ENCODE peak calls at places on chromosomes 7 and 10, in seven cellular contexts. One of them, this sample, is unnamed.

GRCh38 chr7:54719974-54720373 is 39.0 kb downstream of the SEC61G start:
- DNase-seq in WTC11: no peak
- DNase-seq in mucosa of descending colon: no peak
- DNase-seq in cardiac fibroblast: no peak
- DNase-seq in LNCaP clone FGC: no peak
- DNase-seq in stimulated activated CD8-positive, alpha-beta memory T cell treated with anti-CD3 and anti-CD28 coated beads, Interleukin-12 subunit alpha, Interleukin-12 subunit beta, amount 100 ng/mL, for 4 hours: no peak
- DNase-seq in activated CD8-positive, alpha-beta memory T cell treated with anti-CD3 and anti-CD28 coated beads for 4 hours: no peak
- DNase-seq in this sample: no peak

GRCh38 chr10:31757374-31757773 is 171.3 kb downstream of the ARHGAP12 start:
- DNase-seq in WTC11: no peak
- DNase-seq in mucosa of descending colon: peak; percentile 40
- DNase-seq in cardiac fibroblast: no peak
- DNase-seq in LNCaP clone FGC: no peak
- DNase-seq in stimulated activated CD8-positive, alpha-beta memory T cell treated with anti-CD3 and anti-CD28 coated beads, Interleukin-12 subunit alpha, Interleukin-12 subunit beta, amount 100 ng/mL, for 4 hours: no peak
- DNase-seq in activated CD8-positive, alpha-beta memory T cell treated with anti-CD3 and anti-CD28 coated beads for 4 hours: no peak
- DNase-seq in this sample: no peak

GRCh38 chr7:78768859-78769258 is 684.6 kb downstream of the MAGI2 start:
- DNase-seq in WTC11: no peak
- DNase-seq in mucosa of descending colon: no peak
- DNase-seq in cardiac fibroblast: peak; percentile 1
- DNase-seq in LNCaP clone FGC: no peak
- DNase-seq in stimulated activated CD8-positive, alpha-beta memory T cell treated with anti-CD3 and anti-CD28 coated beads, Interleukin-12 subunit alpha, Interleukin-12 subunit beta, amount 100 ng/mL, for 4 hours: no peak
- DNase-seq in activated CD8-positive, alpha-beta memory T cell treated with anti-CD3 and anti-CD28 coated beads for 4 hours: no peak
- DNase-seq in this sample: peak; percentile 17

GRCh38 chr10:29634764-29635625 is at the start of gene SVIL:
- DNase-seq in WTC11: peak; percentile 24
- DNase-seq in mucosa of descending colon: peak; percentile 63
- DNase-seq in cardiac fibroblast: peak; percentile 90
- DNase-seq in LNCaP clone FGC: no peak
- DNase-seq in stimulated activated CD8-positive, alpha-beta memory T cell treated with anti-CD3 and anti-CD28 coated beads, Interleukin-12 subunit alpha, Interleukin-12 subunit beta, amount 100 ng/mL, for 4 hours: no peak
- DNase-seq in activated CD8-positive, alpha-beta memory T cell treated with anti-CD3 and anti-CD28 coated beads for 4 hours: no peak
- DNase-seq in this sample: no peak

GRCh38 chr7:28955356-28955722 is 2.8 kb downstream of the TRIL start:
- DNase-seq in WTC11: no peak
- DNase-seq in mucosa of descending colon: no peak
- DNase-seq in cardiac fibroblast: no peak
- DNase-seq in LNCaP clone FGC: no peak
- DNase-seq in stimulated activated CD8-positive, alpha-beta memory T cell treated with anti-CD3 and anti-CD28 coated beads, Interleukin-12 subunit alpha, Interleukin-12 subunit beta, amount 100 ng/mL, for 4 hours: no peak
- DNase-seq in activated CD8-positive, alpha-beta memory T cell treated with anti-CD3 and anti-CD28 coated beads for 4 hours: no peak
- DNase-seq in this sample: no peak

GRCh38 chr7:19747740-19748339 is 25.6 kb downstream of the TMEM196 start:
- DNase-seq in WTC11: no peak
- DNase-seq in mucosa of descending colon: no peak
- DNase-seq in cardiac fibroblast: peak; percentile 63
- DNase-seq in LNCaP clone FGC: peak; percentile 25
- DNase-seq in stimulated activated CD8-positive, alpha-beta memory T cell treated with anti-CD3 and anti-CD28 coated beads, Interleukin-12 subunit alpha, Interleukin-12 subunit beta, amount 100 ng/mL, for 4 hours: no peak
- DNase-seq in activated CD8-positive, alpha-beta memory T cell treated with anti-CD3 and anti-CD28 coated beads for 4 hours: no peak
- DNase-seq in this sample: no peak

GRCh38 chr10:71006497-71006896 is 118.1 kb upstream of the PCBD1 start:
- DNase-seq in WTC11: no peak
- DNase-seq in mucosa of descending colon: no peak
- DNase-seq in cardiac fibroblast: no peak
- DNase-seq in LNCaP clone FGC: no peak
- DNase-seq in stimulated activated CD8-positive, alpha-beta memory T cell treated with anti-CD3 and anti-CD28 coated beads, Interleukin-12 subunit alpha, Interleukin-12 subunit beta, amount 100 ng/mL, for 4 hours: no peak
- DNase-seq in activated CD8-positive, alpha-beta memory T cell treated with anti-CD3 and anti-CD28 coated beads for 4 hours: no peak
- DNase-seq in this sample: peak; percentile 46

GRCh38 chr7:1863091-1863900 is 193.2 kb downstream of the ELFN1 start:
- DNase-seq in WTC11: no peak
- DNase-seq in mucosa of descending colon: no peak
- DNase-seq in cardiac fibroblast: no peak
- DNase-seq in LNCaP clone FGC: no peak
- DNase-seq in stimulated activated CD8-positive, alpha-beta memory T cell treated with anti-CD3 and anti-CD28 coated beads, Interleukin-12 subunit alpha, Interleukin-12 subunit beta, amount 100 ng/mL, for 4 hours: no peak
- DNase-seq in activated CD8-positive, alpha-beta memory T cell treated with anti-CD3 and anti-CD28 coated beads for 4 hours: no peak
- DNase-seq in this sample: no peak

GRCh38 chr10:124721295-124722052 is 22.7 kb downstream of the FAM53B start:
- DNase-seq in WTC11: no peak
- DNase-seq in mucosa of descending colon: peak; percentile 48
- DNase-seq in cardiac fibroblast: peak; percentile 56
- DNase-seq in LNCaP clone FGC: no peak
- DNase-seq in stimulated activated CD8-positive, alpha-beta memory T cell treated with anti-CD3 and anti-CD28 coated beads, Interleukin-12 subunit alpha, Interleukin-12 subunit beta, amount 100 ng/mL, for 4 hours: no peak
- DNase-seq in activated CD8-positive, alpha-beta memory T cell treated with anti-CD3 and anti-CD28 coated beads for 4 hours: no peak
- DNase-seq in this sample: no peak

GRCh38 chr7:47651355-47652317 is 69.7 kb upstream of the TNS3 start:
- DNase-seq in WTC11: no peak
- DNase-seq in mucosa of descending colon: no peak
- DNase-seq in cardiac fibroblast: peak; percentile 99
- DNase-seq in LNCaP clone FGC: no peak
- DNase-seq in stimulated activated CD8-positive, alpha-beta memory T cell treated with anti-CD3 and anti-CD28 coated beads, Interleukin-12 subunit alpha, Interleukin-12 subunit beta, amount 100 ng/mL, for 4 hours: no peak
- DNase-seq in activated CD8-positive, alpha-beta memory T cell treated with anti-CD3 and anti-CD28 coated beads for 4 hours: no peak
- DNase-seq in this sample: no peak

GRCh38 chr7:5494683-5495561 is 71.3 kb upstream of the TNRC18 start:
- DNase-seq in WTC11: peak; percentile 88
- DNase-seq in mucosa of descending colon: peak; percentile 85
- DNase-seq in cardiac fibroblast: peak; percentile 78
- DNase-seq in LNCaP clone FGC: no peak
- DNase-seq in stimulated activated CD8-positive, alpha-beta memory T cell treated with anti-CD3 and anti-CD28 coated beads, Interleukin-12 subunit alpha, Interleukin-12 subunit beta, amount 100 ng/mL, for 4 hours: peak; percentile 57
- DNase-seq in activated CD8-positive, alpha-beta memory T cell treated with anti-CD3 and anti-CD28 coated beads for 4 hours: peak; percentile 55
- DNase-seq in this sample: peak; percentile 90

GRCh38 chr7:4634166-4634565 is 47.9 kb upstream of the FOXK1 start:
- DNase-seq in WTC11: no peak
- DNase-seq in mucosa of descending colon: no peak
- DNase-seq in cardiac fibroblast: peak; percentile 91
- DNase-seq in LNCaP clone FGC: no peak
- DNase-seq in stimulated activated CD8-positive, alpha-beta memory T cell treated with anti-CD3 and anti-CD28 coated beads, Interleukin-12 subunit alpha, Interleukin-12 subunit beta, amount 100 ng/mL, for 4 hours: no peak
- DNase-seq in activated CD8-positive, alpha-beta memory T cell treated with anti-CD3 and anti-CD28 coated beads for 4 hours: no peak
- DNase-seq in this sample: no peak

GRCh38 chr10:122276611-122277205 is 5.6 kb downstream of the BTBD16 start:
- DNase-seq in WTC11: peak; percentile 32
- DNase-seq in mucosa of descending colon: no peak
- DNase-seq in cardiac fibroblast: peak; percentile 79
- DNase-seq in LNCaP clone FGC: no peak
- DNase-seq in stimulated activated CD8-positive, alpha-beta memory T cell treated with anti-CD3 and anti-CD28 coated beads, Interleukin-12 subunit alpha, Interleukin-12 subunit beta, amount 100 ng/mL, for 4 hours: no peak
- DNase-seq in activated CD8-positive, alpha-beta memory T cell treated with anti-CD3 and anti-CD28 coated beads for 4 hours: no peak
- DNase-seq in this sample: no peak

GRCh38 chr7:132740176-132740575 is 163.9 kb upstream of the PLXNA4 start:
- DNase-seq in WTC11: no peak
- DNase-seq in mucosa of descending colon: no peak
- DNase-seq in cardiac fibroblast: no peak
- DNase-seq in LNCaP clone FGC: no peak
- DNase-seq in stimulated activated CD8-positive, alpha-beta memory T cell treated with anti-CD3 and anti-CD28 coated beads, Interleukin-12 subunit alpha, Interleukin-12 subunit beta, amount 100 ng/mL, for 4 hours: no peak
- DNase-seq in activated CD8-positive, alpha-beta memory T cell treated with anti-CD3 and anti-CD28 coated beads for 4 hours: no peak
- DNase-seq in this sample: no peak

GRCh38 chr10:71390921-71391690 is 5.6 kb upstream of the CDH23 start:
- DNase-seq in WTC11: no peak
- DNase-seq in mucosa of descending colon: no peak
- DNase-seq in cardiac fibroblast: no peak
- DNase-seq in LNCaP clone FGC: no peak
- DNase-seq in stimulated activated CD8-positive, alpha-beta memory T cell treated with anti-CD3 and anti-CD28 coated beads, Interleukin-12 subunit alpha, Interleukin-12 subunit beta, amount 100 ng/mL, for 4 hours: no peak
- DNase-seq in activated CD8-positive, alpha-beta memory T cell treated with anti-CD3 and anti-CD28 coated beads for 4 hours: no peak
- DNase-seq in this sample: no peak